ENCODE peak calls at places on chromosome 13, in ten cellular contexts. G is psoas muscle, K is HCT116, A is H9, O is B cell, V is D721Med, B is glutamatergic neuron, J is upper lobe of left lung, X is progenitor cell of endocrine pancreas, T is fibroblast of pulmonary artery. S is an unnamed sample.

GRCh38 chr13:29830000-29830399 is 20.4 kb downstream of the UBL3 start:
- DNase-seq in O (no peak), B (no peak), G (no peak), A (no peak), T (no peak), K (no peak), V (no peak), X (no peak), J (no peak), S (no peak)

GRCh38 chr13:92365904-92366303 is 860.7 kb upstream of the GPC6 start:
- DNase-seq in T (peak; percentile 10), A (no peak), V (no peak), X (no peak), J (no peak), G (no peak), K (no peak), B (no peak), O (no peak), S (no peak)

GRCh38 chr13:81493144-81493543 is 1152.2 kb upstream of the SPRY2 start:
- DNase-seq in V (no peak), A (no peak), O (no peak), X (no peak), T (no peak), J (no peak), K (no peak), G (no peak), B (no peak), S (no peak)

GRCh38 chr13:99086869-99087129 is 108.9 kb upstream of the DOCK9 start:
- DNase-seq in A (peak; percentile 43), G (no peak), B (no peak), X (no peak), V (no peak), K (no peak), T (peak; percentile 11), O (no peak), J (no peak), S (no peak)

GRCh38 chr13:36858285-36858684 is 39.3 kb downstream of the RFXAP start:
- DNase-seq in A (no peak), T (peak; percentile 74), B (no peak), G (no peak), X (no peak), V (no peak), J (no peak), K (peak; percentile 31), O (no peak), S (no peak)

GRCh38 chr13:52695856-52696255 is 43.2 kb downstream of the SUGT1 start:
- DNase-seq in T (peak; percentile 42), O (no peak), B (no peak), K (no peak), G (no peak), A (no peak), J (no peak), X (no peak), V (no peak), S (no peak)

GRCh38 chr13:106232680-106233079 is 302.8 kb downstream of the EFNB2 start:
- DNase-seq in J (no peak), K (no peak), V (no peak), A (no peak), T (no peak), O (no peak), G (no peak), B (no peak), X (no peak), S (no peak)

GRCh38 chr13:98686281-98686680 is 66.2 kb downstream of the SLC15A1 start:
- DNase-seq in G (no peak), K (no peak), V (no peak), X (no peak), T (no peak), B (no peak), J (no peak), O (no peak), A (no peak), S (no peak)

GRCh38 chr13:110682746-110683145 is 23.2 kb downstream of the CARS2 start:
- DNase-seq in A (no peak), X (no peak), G (no peak), T (no peak), B (no peak), O (no peak), J (no peak), K (no peak), V (no peak), S (no peak)

GRCh38 chr13:111280666-111281577 is 39.5 kb upstream of the TEX29 start:
- DNase-seq in O (no peak), B (no peak), J (no peak), V (no peak), T (peak; percentile 93), X (no peak), K (no peak), G (no peak), A (no peak), S (no peak)

GRCh38 chr13:97231832-97232201 is 9.7 kb downstream of the MBNL2 start:
- DNase-seq in T (no peak), K (no peak), O (no peak), B (no peak), V (no peak), A (no peak), J (no peak), G (no peak), X (no peak), S (no peak)

GRCh38 chr13:106851251-106851650 is 283.3 kb upstream of the ARGLU1 start:
- DNase-seq in K (no peak), X (no peak), A (no peak), B (no peak), J (no peak), O (no peak), T (peak; percentile 6), V (no peak), G (no peak), S (no peak)

GRCh38 chr13:114025432-114026127 is 51.7 kb upstream of the C13orf46 start:
- DNase-seq in A (no peak), V (no peak), K (no peak), G (peak; percentile 14), X (no peak), T (peak; percentile 74), B (peak; percentile 30), J (peak; percentile 57), O (no peak), S (no peak)
- TF ChIP-seq CTCF in A (no peak), V (no peak), K (no peak), G (no peak), X (no peak), T (peak; percentile 37), B (no peak), J (no peak), O (no peak), S (no peak)

GRCh38 chr13:112931028-112931934 is 37.7 kb upstream of the MCF2L start:
- DNase-seq in A (peak; percentile 66), G (no peak), J (no peak), V (no peak), B (peak; percentile 71), O (no peak), K (peak; percentile 46), X (no peak), T (peak; percentile 74), S (no peak)
- TF ChIP-seq CTCF in A (peak; percentile 73), G (peak; percentile 54), J (no peak), V (peak; percentile 52), B (peak; percentile 56), O (no peak), K (peak; percentile 43), X (peak; percentile 60), T (peak; percentile 78), S (peak; percentile 65)

DNA sequence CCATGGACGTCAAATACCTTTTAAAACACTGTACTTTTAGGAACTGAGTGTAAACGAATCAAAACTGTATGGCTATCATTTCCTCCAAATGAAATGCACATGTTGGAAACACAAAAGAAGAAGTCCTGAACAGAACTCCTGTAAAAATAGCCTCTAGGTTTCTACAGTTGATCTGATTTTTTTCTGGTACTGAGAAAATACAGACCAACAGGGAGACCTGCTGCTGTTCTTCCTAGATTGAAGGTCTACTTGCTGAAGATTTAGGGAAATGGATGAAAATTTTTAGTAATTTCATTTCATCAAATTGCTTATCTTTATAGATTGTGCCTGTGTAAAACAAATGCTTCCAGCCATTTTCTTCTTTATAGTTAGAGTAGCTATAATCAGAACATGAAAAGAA is 520.4 kb downstream of the SLITRK6 start:
- DNase-seq in V (no peak), A (no peak), T (no peak), X (no peak), K (no peak), O (no peak), G (no peak), J (no peak), B (no peak), S (no peak)
- TF ChIP-seq CTCF in V (no peak), A (no peak), T (no peak), X (no peak), K (no peak), O (no peak), G (no peak), J (no peak), B (no peak), S (no peak)

GRCh38 chr13:42270160-42270856 is 1.6 kb upstream of the AKAP11 start:
- DNase-seq in O (no peak), X (no peak), K (no peak), J (no peak), B (no peak), G (no peak), A (no peak), V (no peak), T (no peak), S (no peak)

GRCh38 chr13:42272115-42272756 is at the start of gene AKAP11:
- DNase-seq in T (peak; percentile 49), X (peak; percentile 48), O (no peak), A (no peak), B (peak; percentile 74), K (no peak), V (peak; percentile 15), G (peak; percentile 45), J (no peak), S (no peak)

GRCh38 chr13:42272776-42273175 is 824 bp downstream of the AKAP11 start:
- DNase-seq in J (no peak), X (no peak), G (no peak), T (no peak), K (no peak), B (no peak), V (no peak), O (no peak), A (no peak), S (no peak)

GRCh38 chr13:42270857-42271215 is 1.1 kb upstream of the AKAP11 start:
- DNase-seq in O (no peak), A (no peak), B (no peak), J (no peak), K (no peak), T (no peak), G (no peak), X (no peak), V (no peak), S (no peak)

DNA sequence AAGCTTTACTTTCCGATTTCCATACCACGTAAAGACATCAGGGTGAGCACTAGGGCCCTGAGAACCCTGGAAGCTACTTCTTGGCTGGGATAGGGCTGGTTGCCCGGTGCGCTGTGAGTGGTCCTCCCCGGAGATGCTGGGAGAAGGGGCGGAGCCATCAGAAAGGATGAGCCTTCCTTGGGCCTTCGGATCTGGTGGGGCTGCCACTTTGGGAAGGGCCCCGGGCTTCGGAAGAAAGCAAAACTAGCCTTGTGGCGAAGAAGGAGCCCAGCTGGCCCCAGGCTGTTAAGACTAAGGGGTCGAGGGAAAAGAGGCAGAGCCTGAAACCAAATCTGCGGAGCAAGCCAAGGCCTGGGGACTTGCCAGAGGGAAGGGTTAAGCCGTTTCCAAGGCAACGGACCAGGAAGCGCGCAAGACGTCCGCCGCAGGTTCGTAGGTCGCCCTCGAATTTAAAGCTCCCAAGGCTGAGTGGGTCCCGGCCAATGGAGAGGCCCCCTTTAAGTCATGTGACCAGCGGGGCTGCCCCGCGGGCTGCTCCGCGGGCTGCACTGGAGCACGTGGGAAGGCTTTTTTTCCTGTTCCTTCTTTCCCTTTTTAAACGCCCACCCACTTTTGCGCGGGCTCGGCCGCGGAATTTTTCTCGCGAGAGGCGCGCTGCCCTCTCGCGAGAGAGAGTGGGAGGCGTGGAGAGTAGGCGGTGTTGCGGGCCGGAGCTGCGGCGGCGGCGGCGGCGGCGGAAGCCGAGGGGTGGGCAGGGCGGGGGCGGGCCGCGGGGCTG is 426 bp upstream of the AKAP11 start:
- DNase-seq in A (peak; percentile 97), K (peak; percentile 96), V (peak; percentile 48), B (peak; percentile 88), J (peak; percentile 97), G (peak; percentile 91), O (peak; percentile 91), X (peak; percentile 79), T (peak; percentile 99), S (peak; percentile 94)
- TF ChIP-seq CTCF in A (no peak), K (no peak), V (no peak), B (no peak), J (no peak), G (no peak), O (no peak), X (no peak), T (no peak), S (no peak)